ENCODE peak calls at places on chromosomes 4 and X, in four cellular contexts. B is heart right ventricle, X is iPS DF 6.9, I is fibroblast of lung. D is an unnamed sample. For H3K4me1, the result is how much of the 10 kb centered on the place peaks cover.

GRCh38 chr4:155973639-155974475 is 20.2 kb upstream of the CTSO start:
- DNase-seq in B (no peak), X (no peak), I (peak), D (no peak)

GRCh38 chr4:28073860-28074555 is 1213.4 kb downstream of the STIM2 start:
- DNase-seq in B (no peak), X (no peak), I (no peak), D (no peak)

GRCh38 chr4:153535735-153536494 is 69.8 kb downstream of the TMEM131L start:
- DNase-seq in B (no peak), X (peak), I (no peak), D (no peak)

GRCh38 chr4:24686866-24687672 is 102.7 kb upstream of the DHX15 start:
- DNase-seq in B (peak), X (peak), I (no peak), D (no peak)

GRCh38 chrX:128975716-128976115 is 547.6 kb downstream of the SMARCA1 start:
- DNase-seq in B (no peak), X (peak), I (no peak), D (no peak)

GRCh38 chrX:67555578-67556203 is 11.9 kb downstream of the AR start:
- DNase-seq in B (no peak), X (no peak), I (peak), D (peak)

GRCh38 chr4:184409911-184410692 is 64.2 kb downstream of the IRF2 start:
- DNase-seq in B (no peak), X (no peak), I (no peak), D (no peak)

GRCh38 chr4:3316146-3316545 is 23.3 kb downstream of the RGS12 start:
- DNase-seq in B (no peak), X (no peak), I (no peak), D (peak)

GRCh38 chrX:93868289-93868985 is 194.4 kb downstream of the FAM133A start:
- DNase-seq in B (no peak), X (no peak), I (no peak), D (no peak)

GRCh38 chr4:33725861-33726260 is 2518.5 kb downstream of the ARAP2 start:
- DNase-seq in B (no peak), X (no peak), I (no peak), D (no peak)

GRCh38 chr4:177225605-177226004 is 84.1 kb upstream of the NEIL3 start:
- DNase-seq in B (no peak), X (no peak), I (no peak), D (no peak)

GRCh38 chr4:189228726-189229125 is 711.9 kb upstream of the FRG1 start:
- DNase-seq in B (no peak), X (no peak), I (no peak), D (no peak)

GRCh38 chr4:83851261-83852084 is 315.6 kb downstream of the GPAT3 start:
- DNase-seq in B (no peak), X (peak), I (peak), D (no peak)

GRCh38 chr4:180380733-180381132 is 1862.5 kb upstream of the TENM3 start:
- DNase-seq in B (no peak), X (no peak), I (peak), D (no peak)

GRCh38 chrX:119648421-119648775 is 42.2 kb upstream of the NKRF start:
- DNase-seq in B (no peak), X (no peak), I (no peak), D (no peak)

GRCh38 chr4:152021788-152022438 is 261.1 kb upstream of the GATB start:
- DNase-seq in B (peak), X (no peak), I (no peak), D (no peak)

GRCh38 chr4:156493858-156494257 is 477.7 kb downstream of the PDGFC start:
- DNase-seq in B (no peak), X (no peak), I (peak), D (no peak)

GRCh38 chr4:138310498-138310897 is 68.3 kb upstream of the SLC7A11 start:
- DNase-seq in B (no peak), X (no peak), I (peak), D (no peak)

GRCh38 chr4:147648656-147649055 is 31.5 kb downstream of the TMEM184C start:
- DNase-seq in B (no peak), X (no peak), I (no peak), D (no peak)

GRCh38 chr4:13919021-13919441 is 291.5 kb upstream of the BOD1L1 start:
- DNase-seq in B (no peak), X (no peak), I (peak), D (no peak)

GRCh38 chrX:29661290-29661689 is 554.1 kb upstream of the MAGEB2 start:
- DNase-seq in B (no peak), X (no peak), I (peak), D (no peak)

GRCh38 chrX:109710181-109710580 is 22.9 kb downstream of the ACSL4 start:
- DNase-seq in B (no peak), X (no peak), I (peak), D (no peak)

GRCh38 chr4:95215991-95216605 is 332.7 kb downstream of the UNC5C start:
- DNase-seq in B (no peak), X (no peak), I (peak), D (no peak)

GRCh38 chrX:15623074-15623473 is 22.3 kb upstream of the ACE2 start:
- DNase-seq in B (no peak), X (no peak), I (no peak), D (no peak)

GRCh38 chrX:68504237-68504636 is 5.4 kb downstream of the YIPF6 start:
- DNase-seq in B (no peak), X (no peak), I (peak), D (no peak)

GRCh38 chrX:68375803-68376202 is 57.5 kb downstream of the OPHN1 start:
- DNase-seq in B (no peak), X (no peak), I (no peak), D (no peak)

GRCh38 chr4:39446842-39447573 is 11.7 kb downstream of the RPL9 start:
- DNase-seq in B (peak), X (no peak), I (peak), D (peak)

GRCh38 chrX:130665214-130665613 is 237.8 kb downstream of the ENOX2 start:
- DNase-seq in B (no peak), X (no peak), I (no peak), D (no peak)

GRCh38 chr4:110085131-110085530 is 113.3 kb downstream of the ELOVL6 start:
- DNase-seq in B (no peak), X (no peak), I (peak), D (peak)

GRCh38 chr4:110091426-110091825 is 107.0 kb downstream of the ELOVL6 start:
- DNase-seq in B (no peak), X (no peak), I (peak), D (no peak)

GRCh38 chr4:110084154-110084553 is 114.3 kb downstream of the ELOVL6 start:
- DNase-seq in B (no peak), X (no peak), I (no peak), D (no peak)

GRCh38 chr4:110088670-110089069 is 109.7 kb downstream of the ELOVL6 start:
- DNase-seq in B (no peak), X (no peak), I (peak), D (no peak)

GRCh38 chr4:110087116-110087708 is 111.2 kb downstream of the ELOVL6 start:
- DNase-seq in B (no peak), X (no peak), I (peak), D (no peak)
- H3K4me1 ChIP-seq in B (under half), X (under half), I (under half), D (under half)

GRCh38 chr4:92455329-92455839 is 151.6 kb downstream of the GRID2 start:
- DNase-seq in B (no peak), X (no peak), I (no peak), D (no peak)
- H3K4me1 ChIP-seq in B (under half), X (under half), I (under half), D (under half)

DNA sequence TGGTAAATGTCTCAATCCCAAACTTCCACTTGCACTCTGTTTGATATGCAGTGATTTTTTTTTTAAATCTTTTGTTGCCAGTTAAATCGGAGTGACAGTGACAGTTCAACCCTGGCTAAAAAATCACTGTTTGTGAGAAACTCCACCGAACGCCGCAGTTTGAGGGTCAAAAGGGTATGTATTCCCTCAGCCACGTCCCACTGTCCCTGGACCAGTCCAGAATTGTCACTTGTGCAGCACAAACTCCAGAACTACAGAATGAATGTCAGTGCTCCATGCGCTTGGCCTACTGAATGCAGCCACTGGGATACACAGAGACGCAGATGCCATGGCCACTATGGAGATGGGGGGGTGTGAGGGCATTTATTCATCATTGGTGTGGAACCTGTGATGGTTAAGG is 34.2 kb downstream of the CLDN22 start:
- DNase-seq in B (no peak), X (no peak), I (no peak), D (no peak)
- H3K4me1 ChIP-seq in B (under half), X (under half), I (under half), D (under half)

GRCh38 chrX:72545990-72546389 is 26.7 kb downstream of the HDAC8 start:
- DNase-seq in B (no peak), X (no peak), I (peak), D (no peak)
- H3K4me1 ChIP-seq in B (under half), X (under half), I (under half), D (under half)

GRCh38 chr4:145734576-145735329 is 54.8 kb downstream of the C4orf51 start:
- DNase-seq in B (no peak), X (no peak), I (peak), D (peak)

GRCh38 chr4:145735330-145735638 is 55.3 kb downstream of the C4orf51 start:
- DNase-seq in B (no peak), X (no peak), I (peak), D (no peak)

GRCh38 chr4:145734051-145734450 is 54.1 kb downstream of the C4orf51 start:
- DNase-seq in B (no peak), X (no peak), I (peak), D (no peak)

GRCh38 chr4:145735777-145736176 is 55.8 kb downstream of the C4orf51 start:
- DNase-seq in B (no peak), X (no peak), I (peak), D (no peak)

GRCh38 chr4:145736241-145736831 is 56.4 kb downstream of the C4orf51 start:
- DNase-seq in B (peak), X (no peak), I (peak), D (peak)
- H3K4me1 ChIP-seq in B (under half), X (under half), I (under half), D (under half)

GRCh38 chr4:78533854-78534253 is 17.7 kb upstream of the ANXA3 start:
- DNase-seq in B (no peak), X (no peak), I (no peak), D (no peak)

GRCh38 chr4:78529569-78530209 is 21.9 kb upstream of the ANXA3 start:
- DNase-seq in B (no peak), X (no peak), I (peak), D (no peak)

GRCh38 chr4:78534286-78534955 is 17.1 kb upstream of the ANXA3 start:
- DNase-seq in B (no peak), X (no peak), I (peak), D (no peak)

GRCh38 chr4:78528327-78528726 is 23.2 kb upstream of the ANXA3 start:
- DNase-seq in B (no peak), X (no peak), I (peak), D (no peak)

DNA sequence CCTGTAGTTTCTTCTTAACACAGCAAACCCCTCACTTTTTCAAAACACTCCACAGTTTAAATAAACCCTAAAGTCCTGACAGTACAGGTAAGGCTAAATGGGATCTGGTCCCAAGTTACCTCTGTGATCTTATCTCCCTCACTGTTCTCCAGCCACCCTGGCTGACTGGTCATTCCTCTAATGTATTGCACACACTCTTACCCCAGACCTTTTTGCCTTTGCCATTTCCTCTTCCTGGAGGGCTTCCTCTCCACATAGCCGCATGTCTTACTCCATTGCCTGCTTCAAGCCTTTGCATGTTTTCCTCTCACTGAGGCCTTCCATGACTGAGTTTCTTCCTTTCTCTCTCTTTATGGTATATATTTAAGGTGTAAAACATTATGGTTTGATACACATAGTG is 19.5 kb upstream of the ANXA3 start:
- DNase-seq in B (no peak), X (no peak), I (no peak), D (no peak)
- H3K4me1 ChIP-seq in B (under half), X (under half), I (under half), D (under half)

DNA sequence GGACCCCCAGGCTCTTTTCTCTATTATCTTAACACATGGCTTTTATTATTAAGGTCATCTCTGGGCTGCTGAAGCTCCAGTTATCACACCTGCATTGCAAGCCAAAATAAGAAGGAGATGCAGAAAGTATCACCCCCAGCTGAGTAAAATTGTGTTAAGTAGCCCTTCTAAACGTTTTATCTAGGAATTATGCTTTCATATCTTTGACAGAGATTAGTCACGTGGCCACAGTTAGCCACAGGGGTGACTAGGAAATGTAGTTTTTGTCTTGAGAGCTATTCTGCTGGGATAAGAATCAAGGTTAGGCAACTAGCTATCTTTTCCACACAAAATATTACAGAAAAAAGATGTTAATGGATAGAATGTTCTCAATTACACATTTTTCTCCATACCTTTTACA is 102.1 kb downstream of the ANXA3 start:
- DNase-seq in B (no peak), X (no peak), I (peak), D (no peak)
- H3K4me1 ChIP-seq in B (under half), X (under half), I (under half), D (under half)

GRCh38 chr4:92461732-92462131 is 158.0 kb downstream of the GRID2 start:
- DNase-seq in B (no peak), X (no peak), I (no peak), D (no peak)
- H3K4me1 ChIP-seq in B (under half), X (under half), I (under half), D (under half)

D was measured in upper lobe of left lung.